ENCODE peak calls at places on chromosomes 5 and 9, in five cellular contexts. One of them, this sample, is unnamed.

GRCh38 chr5:89230178-89230577 is 347.2 kb upstream of the MEF2C start:
- DNase-seq in posterior vena cava: no peak
- DNase-seq in spleen: no peak
- DNase-seq in psoas muscle: peak
- DNase-seq in T-cell: no peak
- DNase-seq in this sample: no peak

GRCh38 chr5:44246986-44247385 is 142.2 kb downstream of the FGF10 start:
- DNase-seq in posterior vena cava: no peak
- DNase-seq in spleen: no peak
- DNase-seq in psoas muscle: no peak
- DNase-seq in T-cell: no peak
- DNase-seq in this sample: no peak

GRCh38 chr5:159510282-159510681 is 180.0 kb upstream of the IL12B start:
- DNase-seq in posterior vena cava: peak
- DNase-seq in spleen: peak
- DNase-seq in psoas muscle: peak
- DNase-seq in T-cell: no peak
- DNase-seq in this sample: no peak

GRCh38 chr5:147193123-147193522 is 41.7 kb upstream of the STK32A start:
- DNase-seq in posterior vena cava: no peak
- DNase-seq in spleen: no peak
- DNase-seq in psoas muscle: no peak
- DNase-seq in T-cell: no peak
- DNase-seq in this sample: no peak

GRCh38 chr9:113219972-113220371 is 1.1 kb downstream of the FKBP15 start:
- DNase-seq in posterior vena cava: no peak
- DNase-seq in spleen: no peak
- DNase-seq in psoas muscle: no peak
- DNase-seq in T-cell: no peak
- DNase-seq in this sample: no peak

GRCh38 chr9:132474253-132474652 is 64.2 kb downstream of the CFAP77 start:
- DNase-seq in posterior vena cava: no peak
- DNase-seq in spleen: peak
- DNase-seq in psoas muscle: no peak
- DNase-seq in T-cell: no peak
- DNase-seq in this sample: no peak

GRCh38 chr5:176863765-176864098 is 35.4 kb downstream of the HK3 start:
- DNase-seq in posterior vena cava: no peak
- DNase-seq in spleen: no peak
- DNase-seq in psoas muscle: no peak
- DNase-seq in T-cell: no peak
- DNase-seq in this sample: no peak

GRCh38 chr5:162209005-162209605 is 141.5 kb downstream of the GABRG2 start:
- DNase-seq in posterior vena cava: no peak
- DNase-seq in spleen: no peak
- DNase-seq in psoas muscle: no peak
- DNase-seq in T-cell: no peak
- DNase-seq in this sample: peak

This sample was measured in KG1.